ENCODE peak calls at places on chromosome 22, in eight cellular contexts. One of them, this sample, is unnamed.

GRCh38 chr22:27988704-27989103 is 69.6 kb upstream of the PITPNB start:
- DNase-seq in psoas muscle: no peak
- DNase-seq in vagina: no peak
- DNase-seq in heart left ventricle: no peak
- DNase-seq in IMR-90: no peak
- DNase-seq in endodermal cell: no peak
- DNase-seq in cardiac muscle cell: no peak
- DNase-seq in upper lobe of left lung: no peak
- DNase-seq in this sample: no peak

GRCh38 chr22:46649176-46650077 is 29.2 kb downstream of the GRAMD4 start:
- DNase-seq in vagina: no peak
- DNase-seq in psoas muscle: no peak
- DNase-seq in endodermal cell: no peak
- DNase-seq in cardiac muscle cell: peak
- DNase-seq in heart left ventricle: peak
- DNase-seq in upper lobe of left lung: no peak
- DNase-seq in IMR-90: peak
- DNase-seq in this sample: no peak

GRCh38 chr22:28142361-28142801 is 223.3 kb upstream of the PITPNB start:
- DNase-seq in endodermal cell: no peak
- DNase-seq in IMR-90: peak
- DNase-seq in upper lobe of left lung: no peak
- DNase-seq in heart left ventricle: no peak
- DNase-seq in psoas muscle: no peak
- DNase-seq in vagina: no peak
- DNase-seq in cardiac muscle cell: peak
- DNase-seq in this sample: no peak

GRCh38 chr22:44664149-44664548 is 37.9 kb upstream of the PRR5 start:
- DNase-seq in endodermal cell: no peak
- DNase-seq in cardiac muscle cell: peak
- DNase-seq in IMR-90: peak
- DNase-seq in heart left ventricle: peak
- DNase-seq in vagina: no peak
- DNase-seq in psoas muscle: peak
- DNase-seq in upper lobe of left lung: peak
- DNase-seq in this sample: no peak

GRCh38 chr22:29093501-29093921 is 20.7 kb downstream of the KREMEN1 start:
- DNase-seq in endodermal cell: no peak
- DNase-seq in vagina: no peak
- DNase-seq in psoas muscle: peak
- DNase-seq in IMR-90: peak
- DNase-seq in cardiac muscle cell: peak
- DNase-seq in upper lobe of left lung: no peak
- DNase-seq in heart left ventricle: no peak
- DNase-seq in this sample: no peak

GRCh38 chr22:19483481-19484244 is 3.9 kb downstream of the CDC45 start:
- DNase-seq in endodermal cell: no peak
- DNase-seq in psoas muscle: no peak
- DNase-seq in cardiac muscle cell: peak
- DNase-seq in IMR-90: peak
- DNase-seq in vagina: no peak
- DNase-seq in upper lobe of left lung: no peak
- DNase-seq in heart left ventricle: no peak
- DNase-seq in this sample: no peak

GRCh38 chr22:29478326-29479276 is 1.4 kb upstream of the NEFH start:
- DNase-seq in heart left ventricle: no peak
- DNase-seq in vagina: no peak
- DNase-seq in IMR-90: no peak
- DNase-seq in psoas muscle: no peak
- DNase-seq in upper lobe of left lung: no peak
- DNase-seq in endodermal cell: peak
- DNase-seq in cardiac muscle cell: peak
- DNase-seq in this sample: no peak

GRCh38 chr22:47134222-47134621 is 371.8 kb downstream of the TBC1D22A start:
- DNase-seq in cardiac muscle cell: no peak
- DNase-seq in endodermal cell: no peak
- DNase-seq in psoas muscle: no peak
- DNase-seq in vagina: no peak
- DNase-seq in upper lobe of left lung: no peak
- DNase-seq in heart left ventricle: no peak
- DNase-seq in IMR-90: no peak
- DNase-seq in this sample: no peak

GRCh38 chr22:46929689-46930225 is 167.3 kb downstream of the TBC1D22A start:
- DNase-seq in psoas muscle: no peak
- DNase-seq in vagina: no peak
- DNase-seq in cardiac muscle cell: no peak
- DNase-seq in IMR-90: no peak
- DNase-seq in endodermal cell: no peak
- DNase-seq in upper lobe of left lung: no peak
- DNase-seq in heart left ventricle: no peak
- DNase-seq in this sample: no peak

GRCh38 chr22:41530612-41531421 is 13.5 kb downstream of the POLR3H start:
- DNase-seq in endodermal cell: no peak
- DNase-seq in psoas muscle: no peak
- DNase-seq in IMR-90: no peak
- DNase-seq in cardiac muscle cell: no peak
- DNase-seq in heart left ventricle: no peak
- DNase-seq in upper lobe of left lung: no peak
- DNase-seq in vagina: no peak
- DNase-seq in this sample: peak

GRCh38 chr22:23207786-23208325 is 27.5 kb downstream of the BCR start:
- DNase-seq in vagina: no peak
- DNase-seq in psoas muscle: no peak
- DNase-seq in upper lobe of left lung: no peak
- DNase-seq in endodermal cell: no peak
- DNase-seq in cardiac muscle cell: no peak
- DNase-seq in IMR-90: no peak
- DNase-seq in heart left ventricle: no peak
- DNase-seq in this sample: no peak

GRCh38 chr22:30038219-30038618 is 42.0 kb upstream of the HORMAD2 start:
- DNase-seq in IMR-90: peak
- DNase-seq in heart left ventricle: peak
- DNase-seq in endodermal cell: no peak
- DNase-seq in psoas muscle: no peak
- DNase-seq in cardiac muscle cell: peak
- DNase-seq in upper lobe of left lung: no peak
- DNase-seq in vagina: no peak
- DNase-seq in this sample: no peak

GRCh38 chr22:27642104-27642800 is 159.3 kb downstream of the MN1 start:
- DNase-seq in upper lobe of left lung: no peak
- DNase-seq in cardiac muscle cell: no peak
- DNase-seq in psoas muscle: peak
- DNase-seq in IMR-90: no peak
- DNase-seq in heart left ventricle: no peak
- DNase-seq in vagina: no peak
- DNase-seq in endodermal cell: no peak
- DNase-seq in this sample: no peak

DNA sequence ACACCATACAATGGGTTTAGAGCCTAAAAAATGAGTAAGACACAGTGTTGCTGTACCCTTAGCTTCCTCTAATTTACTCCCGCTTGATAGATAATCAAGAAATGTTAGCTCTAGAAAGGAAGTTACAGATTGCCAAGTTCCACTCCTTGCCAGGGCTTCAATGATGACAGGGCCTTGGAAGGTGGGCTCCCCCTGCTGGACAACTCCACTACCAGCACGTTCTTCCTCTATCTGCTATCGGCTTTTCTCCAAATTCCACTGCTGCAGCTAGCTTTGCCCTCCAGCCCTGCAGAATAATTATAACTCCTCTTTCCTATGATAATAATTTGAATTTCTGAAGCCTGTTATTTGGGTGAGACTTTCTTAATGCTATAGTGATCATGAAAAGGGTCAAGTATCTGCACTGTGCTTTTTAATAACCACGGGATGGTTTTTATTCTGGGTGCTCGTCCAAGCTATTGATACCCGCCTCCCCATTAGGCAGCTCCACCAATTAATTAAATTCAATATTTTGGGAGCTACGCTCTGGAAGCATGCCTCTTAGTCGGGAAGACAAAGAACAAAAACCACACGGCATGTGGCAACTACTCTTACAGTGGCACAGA is 9.0 kb downstream of the SYN3 start:
- DNase-seq in vagina: no peak
- DNase-seq in heart left ventricle: peak
- DNase-seq in upper lobe of left lung: peak
- DNase-seq in psoas muscle: peak
- DNase-seq in IMR-90: peak
- DNase-seq in cardiac muscle cell: peak
- DNase-seq in endodermal cell: peak
- DNase-seq in this sample: peak
- TF ChIP-seq CTCF in vagina: peak
- TF ChIP-seq CTCF in heart left ventricle: peak
- TF ChIP-seq CTCF in upper lobe of left lung: peak
- TF ChIP-seq CTCF in psoas muscle: peak
- TF ChIP-seq CTCF in IMR-90: peak
- TF ChIP-seq CTCF in cardiac muscle cell: peak
- TF ChIP-seq CTCF in endodermal cell: peak
- TF ChIP-seq CTCF in this sample: peak

DNA sequence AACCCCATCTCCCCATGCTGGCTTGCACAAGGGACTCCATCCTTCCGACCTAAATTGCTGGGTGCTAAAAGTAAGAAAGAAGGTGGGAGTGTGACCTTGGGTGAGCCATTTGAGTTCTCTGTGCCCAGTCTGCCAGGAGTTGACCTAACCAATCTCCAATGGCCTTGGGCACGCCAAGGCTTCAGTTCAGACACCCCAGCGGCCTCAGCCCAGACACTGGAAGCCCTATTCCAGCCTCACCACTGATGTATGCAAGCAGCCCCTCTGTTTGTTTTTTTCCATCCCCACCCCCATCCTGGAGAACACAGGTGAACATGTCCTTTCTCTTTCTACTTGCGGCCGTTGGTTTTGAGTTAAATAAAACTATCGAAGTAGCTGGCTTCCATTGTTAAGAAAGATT is 31.9 kb downstream of the MYH9 start:
- DNase-seq in vagina: no peak
- DNase-seq in endodermal cell: no peak
- DNase-seq in IMR-90: no peak
- DNase-seq in upper lobe of left lung: no peak
- DNase-seq in psoas muscle: no peak
- DNase-seq in cardiac muscle cell: no peak
- DNase-seq in heart left ventricle: no peak
- DNase-seq in this sample: no peak
- H3K4me3 ChIP-seq in vagina: peak
- H3K4me3 ChIP-seq in endodermal cell: no peak
- H3K4me3 ChIP-seq in IMR-90: no peak
- H3K4me3 ChIP-seq in upper lobe of left lung: no peak
- H3K4me3 ChIP-seq in psoas muscle: no peak
- H3K4me3 ChIP-seq in cardiac muscle cell: no peak
- H3K4me3 ChIP-seq in heart left ventricle: no peak
- H3K4me3 ChIP-seq in this sample: no peak

GRCh38 chr22:39296535-39296934 is 22.9 kb downstream of the RPL3 start:
- DNase-seq in psoas muscle: no peak
- DNase-seq in endodermal cell: peak
- DNase-seq in upper lobe of left lung: no peak
- DNase-seq in heart left ventricle: no peak
- DNase-seq in cardiac muscle cell: no peak
- DNase-seq in vagina: no peak
- DNase-seq in IMR-90: no peak
- DNase-seq in this sample: no peak

GRCh38 chr22:39297490-39298193 is 21.8 kb downstream of the RPL3 start:
- DNase-seq in cardiac muscle cell: no peak
- DNase-seq in endodermal cell: peak
- DNase-seq in psoas muscle: no peak
- DNase-seq in heart left ventricle: no peak
- DNase-seq in upper lobe of left lung: no peak
- DNase-seq in vagina: no peak
- DNase-seq in IMR-90: no peak
- DNase-seq in this sample: peak

GRCh38 chr22:39299829-39300178 is 19.6 kb downstream of the RPL3 start:
- DNase-seq in endodermal cell: peak
- DNase-seq in cardiac muscle cell: no peak
- DNase-seq in psoas muscle: no peak
- DNase-seq in upper lobe of left lung: no peak
- DNase-seq in vagina: no peak
- DNase-seq in heart left ventricle: peak
- DNase-seq in IMR-90: no peak
- DNase-seq in this sample: no peak

GRCh38 chr22:39296981-39297489 is 22.4 kb downstream of the RPL3 start:
- DNase-seq in heart left ventricle: no peak
- DNase-seq in psoas muscle: no peak
- DNase-seq in cardiac muscle cell: peak
- DNase-seq in vagina: no peak
- DNase-seq in IMR-90: no peak
- DNase-seq in endodermal cell: no peak
- DNase-seq in upper lobe of left lung: no peak
- DNase-seq in this sample: no peak

DNA sequence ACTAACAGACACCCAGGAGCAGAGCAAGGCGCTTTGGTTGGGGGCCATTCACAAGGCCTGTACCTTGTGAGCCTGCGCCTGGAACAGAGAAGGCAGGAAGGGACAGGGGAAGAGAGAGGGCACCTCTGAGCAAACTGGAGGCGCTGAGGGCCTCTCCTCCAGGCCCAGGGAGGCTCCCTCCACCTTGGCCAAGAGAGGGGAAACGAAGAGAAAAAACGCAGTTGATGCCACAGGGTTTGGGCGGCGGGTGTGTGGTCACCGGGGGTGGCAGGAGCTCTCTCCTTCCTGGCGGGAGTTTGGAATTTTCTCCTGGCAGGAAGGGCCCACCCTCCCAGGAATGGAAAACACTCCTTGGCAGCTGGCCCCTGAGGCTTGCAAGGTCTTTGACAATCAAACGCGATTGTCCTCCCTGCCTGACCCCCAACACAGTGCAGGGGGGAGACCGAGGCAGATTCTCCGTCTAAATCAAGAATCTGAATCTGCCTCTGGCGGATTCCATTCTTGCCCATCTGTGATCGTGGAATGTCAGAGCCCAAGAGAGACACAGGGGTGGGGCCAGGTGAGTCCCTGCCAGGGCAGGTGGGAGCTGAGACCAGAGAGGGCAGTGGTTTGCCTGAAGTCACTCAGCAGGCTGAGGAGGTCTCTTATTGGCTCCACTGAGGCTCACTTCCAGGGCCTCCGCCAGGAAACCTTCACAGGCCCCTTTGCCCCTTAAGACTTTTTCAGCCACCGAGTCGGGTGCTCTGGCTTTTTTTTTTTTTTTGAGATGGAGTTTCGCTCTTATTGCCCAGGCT is 21.0 kb downstream of the RPL3 start:
- DNase-seq in endodermal cell: peak
- DNase-seq in IMR-90: no peak
- DNase-seq in heart left ventricle: peak
- DNase-seq in cardiac muscle cell: no peak
- DNase-seq in upper lobe of left lung: no peak
- DNase-seq in vagina: no peak
- DNase-seq in psoas muscle: no peak
- DNase-seq in this sample: no peak
- H3K27ac ChIP-seq in endodermal cell: peak
- H3K27ac ChIP-seq in IMR-90: no peak
- H3K27ac ChIP-seq in heart left ventricle: peak
- H3K27ac ChIP-seq in cardiac muscle cell: peak
- H3K27ac ChIP-seq in upper lobe of left lung: no peak
- H3K27ac ChIP-seq in vagina: peak
- H3K27ac ChIP-seq in psoas muscle: peak
- H3K27ac ChIP-seq in this sample: peak

DNA sequence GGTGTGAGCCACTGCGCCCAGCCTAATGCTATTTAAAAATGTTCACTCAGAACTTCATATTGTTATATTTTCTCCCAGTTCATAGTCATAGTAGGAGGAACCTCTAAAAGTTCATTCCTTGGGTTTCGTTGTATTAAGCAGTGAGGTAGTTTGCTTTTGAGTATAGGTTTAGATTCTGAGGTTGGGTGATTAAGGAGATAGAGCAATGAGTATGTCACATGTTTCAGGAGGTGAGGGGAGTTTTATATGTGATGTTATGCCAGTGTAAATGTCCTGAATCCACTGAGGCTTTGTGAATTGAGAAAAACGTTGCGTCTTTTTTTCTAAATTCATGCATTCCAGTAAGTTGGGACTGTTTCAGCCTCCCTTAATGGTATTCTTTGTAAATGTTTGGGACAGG is 4.2 kb downstream of the UBE2L3 start:
- DNase-seq in endodermal cell: no peak
- DNase-seq in cardiac muscle cell: no peak
- DNase-seq in upper lobe of left lung: no peak
- DNase-seq in vagina: no peak
- DNase-seq in psoas muscle: no peak
- DNase-seq in heart left ventricle: no peak
- DNase-seq in IMR-90: no peak
- DNase-seq in this sample: no peak
- TF ChIP-seq CTCF in endodermal cell: no peak
- TF ChIP-seq CTCF in cardiac muscle cell: no peak
- TF ChIP-seq CTCF in upper lobe of left lung: no peak
- TF ChIP-seq CTCF in vagina: no peak
- TF ChIP-seq CTCF in psoas muscle: no peak
- TF ChIP-seq CTCF in heart left ventricle: no peak
- TF ChIP-seq CTCF in IMR-90: no peak
- TF ChIP-seq CTCF in this sample: no peak

This sample was measured in pancreas.